ENCODE peak calls at places on chromosomes 13 and 19, in six cellular contexts. E is cardiac fibroblast, B is hepatocyte, V is SJSA1, Y is pancreas, X is K562. R is an unnamed sample.
A peak's percentile ranks its signal among the peaks of the same experiment; 100 is the strongest.

GRCh38 chr19:47413941-47414340 is 5.4 kb downstream of the MEIS3 start:
- DNase-seq in E (no peak), B (no peak), V (no peak), Y (no peak), X (no peak), R (no peak)

GRCh38 chr13:85618514-85618913 is 180.7 kb downstream of the SLITRK6 start:
- DNase-seq in E (no peak), B (no peak), V (no peak), Y (no peak), X (no peak), R (no peak)

GRCh38 chr19:16160943-16161560 is 12.3 kb downstream of the CIB3 start:
- DNase-seq in E (peak; percentile 29), B (peak; percentile 43), V (peak; percentile 61), Y (no peak), X (peak; percentile 50), R (no peak)

GRCh38 chr19:49326165-49326704 is 1.2 kb upstream of the SLC6A16 start:
- DNase-seq in E (no peak), B (no peak), V (no peak), Y (no peak), X (no peak), R (no peak)

GRCh38 chr19:55173717-55174409 is 6.2 kb downstream of the SYT5 start:
- DNase-seq in E (peak; percentile 69), B (peak; percentile 56), V (peak; percentile 47), Y (no peak), X (peak; percentile 94), R (no peak)

GRCh38 chr13:39025433-39025839 is 12.5 kb downstream of the PROSER1 start:
- DNase-seq in E (no peak), B (no peak), V (no peak), Y (no peak), X (no peak), R (no peak)

GRCh38 chr13:73433893-73434292 is 375.1 kb downstream of the KLF5 start:
- DNase-seq in E (no peak), B (no peak), V (no peak), Y (no peak), X (no peak), R (no peak)

GRCh38 chr19:17302391-17303166 is 646 bp downstream of the ABHD8 start:
- DNase-seq in E (no peak), B (no peak), V (no peak), Y (peak; percentile 47), X (no peak), R (peak; percentile 28)

GRCh38 chr13:47886314-47886713 is 114.8 kb downstream of the SUCLA2 start:
- DNase-seq in E (peak; percentile 8), B (no peak), V (no peak), Y (no peak), X (no peak), R (no peak)

GRCh38 chr19:4291200-4291732 is 10.9 kb downstream of the TMIGD2 start:
- DNase-seq in E (no peak), B (no peak), V (no peak), Y (no peak), X (no peak), R (no peak)

GRCh38 chr19:40339018-40339728 is 9.0 kb downstream of the C19orf47 start:
- DNase-seq in E (no peak), B (no peak), V (no peak), Y (no peak), X (no peak), R (no peak)

GRCh38 chr19:16088351-16088984 is 12.2 kb downstream of the TPM4 start:
- DNase-seq in E (peak; percentile 72), B (no peak), V (no peak), Y (no peak), X (no peak), R (no peak)

GRCh38 chr13:49956131-49956530 is 20.0 kb upstream of the SPRYD7 start:
- DNase-seq in E (no peak), B (no peak), V (no peak), Y (no peak), X (no peak), R (no peak)

GRCh38 chr19:4988770-4989251 is 19.9 kb downstream of the KDM4B start:
- DNase-seq in E (peak; percentile 70), B (no peak), V (no peak), Y (no peak), X (no peak), R (no peak)

GRCh38 chr13:30569901-30570576 is 47.7 kb upstream of the USPL1 start:
- DNase-seq in E (peak; percentile 91), B (peak; percentile 79), V (peak; percentile 78), Y (no peak), X (peak; percentile 49), R (no peak)

GRCh38 chr19:57769345-57770131 is at the start of gene ZNF586:
- DNase-seq in E (peak; percentile 94), B (peak; percentile 94), V (peak; percentile 61), Y (peak; percentile 90), X (peak; percentile 95), R (peak; percentile 84)

GRCh38 chr19:33264881-33265445 is 37.4 kb downstream of the CEBPA start:
- DNase-seq in E (no peak), B (no peak), V (no peak), Y (no peak), X (no peak), R (no peak)

GRCh38 chr19:29045708-29046107 is 167.2 kb downstream of the UQCRFS1 start:
- DNase-seq in E (no peak), B (no peak), V (no peak), Y (no peak), X (no peak), R (no peak)

GRCh38 chr19:7500811-7501450 is 12.1 kb upstream of the PEX11G start:
- DNase-seq in E (peak; percentile 23), B (peak; percentile 82), V (no peak), Y (peak; percentile 67), X (peak; percentile 84), R (no peak)

GRCh38 chr13:30017880-30018279 is 167.5 kb upstream of the UBL3 start:
- DNase-seq in E (no peak), B (no peak), V (no peak), Y (no peak), X (no peak), R (no peak)

GRCh38 chr13:83350569-83350968 is 531.7 kb downstream of the SLITRK1 start:
- DNase-seq in E (peak; percentile 5), B (no peak), V (no peak), Y (no peak), X (no peak), R (no peak)

GRCh38 chr13:43057653-43058317 is 34.4 kb downstream of the DNAJC15 start:
- DNase-seq in E (peak; percentile 24), B (no peak), V (peak; percentile 83), Y (no peak), X (no peak), R (no peak)
- H3K4me3 ChIP-seq in E (no peak overlapping the region), B (no peak overlapping the region), V (no peak overlapping the region), Y (no peak overlapping the region), X (no peak overlapping the region), R (no peak overlapping the region)

GRCh38 chr19:38331728-38332127 is 3.9 kb upstream of the CATSPERG start:
- DNase-seq in E (no peak), B (no peak), V (no peak), Y (no peak), X (no peak), R (no peak)

GRCh38 chr19:38337360-38337653 is 1.7 kb downstream of the CATSPERG start:
- DNase-seq in E (no peak), B (no peak), V (no peak), Y (no peak), X (no peak), R (no peak)

GRCh38 chr19:38335949-38336637 is 463 bp downstream of the CATSPERG start:
- DNase-seq in E (peak; percentile 97), B (peak; percentile 97), V (peak; percentile 94), Y (peak; percentile 96), X (peak; percentile 98), R (peak; percentile 95)

GRCh38 chr19:38340927-38341326 is 5.3 kb downstream of the CATSPERG start:
- DNase-seq in E (no peak), B (no peak), V (no peak), Y (no peak), X (no peak), R (no peak)

GRCh38 chr19:38336638-38337359 is 1.2 kb downstream of the CATSPERG start:
- DNase-seq in E (peak; percentile 92), B (peak; percentile 98), V (peak; percentile 73), Y (peak; percentile 97), X (peak; percentile 98), R (peak; percentile 94)
- H3K4me3 ChIP-seq in E (peak overlapping the region; percentile 89), B (peak overlapping the region; percentile 83), V (peak overlapping the region; percentile 47), Y (peak overlapping the region; percentile 59), X (peak overlapping the region; percentile 85), R (peak overlapping the region; percentile 94)

GRCh38 chr13:43388282-43389034 is 365.1 kb downstream of the DNAJC15 start:
- DNase-seq in E (no peak), B (peak; percentile 21), V (no peak), Y (peak; percentile 38), X (no peak), R (no peak)
- H3K4me3 ChIP-seq in E (no peak overlapping the region), B (no peak overlapping the region), V (no peak overlapping the region), Y (no peak overlapping the region), X (no peak overlapping the region), R (no peak overlapping the region)

GRCh38 chr13:105918842-105919741 is 616.4 kb downstream of the EFNB2 start:
- DNase-seq in E (peak; percentile 57), B (peak; percentile 88), V (peak; percentile 73), Y (peak; percentile 15), X (peak; percentile 1), R (no peak)

GRCh38 chr13:105915451-105915850 is 620.0 kb downstream of the EFNB2 start:
- DNase-seq in E (no peak), B (no peak), V (no peak), Y (no peak), X (no peak), R (no peak)

GRCh38 chr13:105920375-105920774 is 615.1 kb downstream of the EFNB2 start:
- DNase-seq in E (peak; percentile 25), B (peak; percentile 44), V (peak; percentile 54), Y (no peak), X (no peak), R (no peak)

GRCh38 chr13:105914637-105915036 is 620.8 kb downstream of the EFNB2 start:
- DNase-seq in E (peak; percentile 73), B (no peak), V (peak; percentile 22), Y (no peak), X (no peak), R (no peak)
- H3K4me3 ChIP-seq in E (no peak overlapping the region), B (no peak overlapping the region), V (no peak overlapping the region), Y (no peak overlapping the region), X (no peak overlapping the region), R (no peak overlapping the region)

GRCh38 chr19:9407827-9408226 is 27.5 kb downstream of the ZNF266 start:
- DNase-seq in E (no peak), B (no peak), V (no peak), Y (no peak), X (no peak), R (no peak)

GRCh38 chr19:9406798-9407352 is 28.5 kb downstream of the ZNF266 start:
- DNase-seq in E (peak; percentile 89), B (no peak), V (no peak), Y (peak; percentile 81), X (peak; percentile 78), R (peak; percentile 12)
- H3K4me3 ChIP-seq in E (peak overlapping the region; percentile 69), B (no peak overlapping the region), V (peak overlapping the region; percentile 20), Y (peak overlapping the region; percentile 26), X (peak overlapping the region; percentile 40), R (peak overlapping the region; percentile 76)

GRCh38 chr13:69585656-69586055 is 522.0 kb upstream of the ATXN8OS start:
- DNase-seq in E (no peak), B (no peak), V (no peak), Y (no peak), X (no peak), R (no peak)
- H3K4me3 ChIP-seq in E (no peak overlapping the region), B (no peak overlapping the region), V (no peak overlapping the region), Y (no peak overlapping the region), X (no peak overlapping the region), R (no peak overlapping the region)

R was measured in CD8-positive, alpha-beta T cell.